ENCODE peak calls at places on chromosome 18, in nine cellular contexts. W, V, Q, C, E, J, T, U and D are unnamed samples.

GRCh38 chr18:52343138-52343537 is 3.1 kb downstream of the DCC start:
- DNase-seq in T (no peak), V (no peak), C (no peak), E (no peak), U (peak), W (no peak), J (no peak), Q (no peak), D (no peak)

GRCh38 chr18:395481-396250 is 104.8 kb downstream of the COLEC12 start:
- DNase-seq in T (no peak), C (no peak), E (peak), V (no peak), U (peak), Q (peak), W (no peak), J (no peak), D (peak)

GRCh38 chr18:22171839-22172582 is 2.6 kb downstream of the GATA6 start:
- DNase-seq in W (no peak), U (no peak), V (peak), T (no peak), J (peak), E (peak), Q (peak), C (no peak), D (no peak)

GRCh38 chr18:906416-907170 is 1.9 kb downstream of the ADCYAP1 start:
- DNase-seq in C (no peak), W (no peak), J (no peak), V (no peak), Q (peak), E (no peak), T (no peak), U (no peak), D (no peak)

GRCh38 chr18:57542126-57542525 is 44.4 kb downstream of the FECH start:
- DNase-seq in W (no peak), E (peak), C (no peak), Q (no peak), V (no peak), U (peak), T (no peak), J (no peak), D (no peak)

GRCh38 chr18:59002974-59003594 is 136.6 kb upstream of the SEC11C start:
- DNase-seq in E (no peak), V (no peak), W (no peak), C (no peak), U (no peak), J (no peak), Q (no peak), T (no peak), D (no peak)

GRCh38 chr18:59885579-59886163 is 14.1 kb upstream of the PMAIP1 start:
- DNase-seq in Q (no peak), E (peak), W (no peak), V (no peak), J (no peak), T (no peak), C (no peak), U (peak), D (no peak)

GRCh38 chr18:62741118-62741566 is 25.8 kb downstream of the PHLPP1 start:
- DNase-seq in V (peak), W (no peak), U (peak), C (no peak), Q (no peak), E (peak), J (no peak), T (no peak), D (peak)

GRCh38 chr18:45464619-45465018 is 150.7 kb upstream of the SLC14A2 start:
- DNase-seq in V (no peak), T (no peak), C (no peak), J (no peak), E (no peak), W (no peak), U (no peak), Q (peak), D (no peak)

GRCh38 chr18:23071285-23071684 is 64.0 kb upstream of the CABLES1 start:
- DNase-seq in V (peak), J (no peak), Q (peak), T (peak), E (peak), C (no peak), W (peak), U (no peak), D (peak)

GRCh38 chr18:4704766-4705165 is 249.7 kb upstream of the DLGAP1 start:
- DNase-seq in J (no peak), V (no peak), T (no peak), U (no peak), W (no peak), E (no peak), Q (no peak), C (no peak), D (no peak)

GRCh38 chr18:48844271-48844670 is 106.5 kb downstream of the SMAD7 start:
- DNase-seq in E (no peak), T (no peak), J (no peak), W (no peak), Q (no peak), C (no peak), U (no peak), V (no peak), D (no peak)

GRCh38 chr18:26894426-26894825 is 28.9 kb upstream of the AQP4 start:
- DNase-seq in J (no peak), W (no peak), V (no peak), U (no peak), Q (no peak), T (no peak), C (no peak), E (no peak), D (no peak)

GRCh38 chr18:9017900-9018217 is 84.6 kb upstream of the NDUFV2 start:
- DNase-seq in E (no peak), J (no peak), T (no peak), C (peak), Q (no peak), V (no peak), U (peak), W (no peak), D (no peak)

GRCh38 chr18:74310411-74310810 is 5.2 kb upstream of the C18orf63 start:
- DNase-seq in C (no peak), T (no peak), E (peak), Q (peak), V (no peak), W (no peak), J (no peak), U (peak), D (no peak)

GRCh38 chr18:50651334-50651733 is 91.4 kb downstream of the MAPK4 start:
- DNase-seq in C (no peak), T (no peak), W (no peak), E (peak), U (no peak), J (no peak), V (no peak), Q (no peak), D (no peak)

GRCh38 chr18:47334966-47335365 is 83.5 kb upstream of the SKOR2 start:
- DNase-seq in J (no peak), V (no peak), W (no peak), C (no peak), U (no peak), Q (no peak), E (no peak), T (no peak), D (no peak)

GRCh38 chr18:21179590-21180220 is 62.3 kb upstream of the GREB1L start:
- DNase-seq in V (peak), W (peak), Q (peak), C (no peak), J (peak), T (peak), U (peak), E (peak), D (peak)

GRCh38 chr18:75293591-75293990 is 83.0 kb downstream of the TSHZ1 start:
- DNase-seq in U (no peak), V (no peak), T (no peak), E (no peak), Q (no peak), J (no peak), C (no peak), W (peak), D (no peak)

GRCh38 chr18:45081579-45082181 is 401.0 kb downstream of the SETBP1 start:
- DNase-seq in C (no peak), E (peak), U (no peak), Q (no peak), V (no peak), T (no peak), W (no peak), J (no peak), D (no peak)

GRCh38 chr18:61735564-61736102 is 157.2 kb downstream of the RNF152 start:
- DNase-seq in U (no peak), E (no peak), V (peak), Q (peak), C (no peak), J (no peak), W (no peak), T (no peak), D (no peak)

GRCh38 chr18:76821875-76822509 is 365 bp upstream of the ZNF236 start:
- DNase-seq in T (peak), C (no peak), Q (peak), V (peak), J (peak), U (peak), W (peak), E (peak), D (peak)

GRCh38 chr18:76130845-76131244 is 364.2 kb downstream of the ZNF516 start:
- DNase-seq in U (no peak), T (no peak), E (no peak), C (no peak), V (no peak), J (no peak), Q (peak), W (no peak), D (no peak)

GRCh38 chr18:10169064-10169562 is 255.3 kb downstream of the VAPA start:
- DNase-seq in Q (no peak), T (no peak), E (peak), U (peak), J (no peak), V (peak), C (no peak), W (no peak), D (peak)

DNA sequence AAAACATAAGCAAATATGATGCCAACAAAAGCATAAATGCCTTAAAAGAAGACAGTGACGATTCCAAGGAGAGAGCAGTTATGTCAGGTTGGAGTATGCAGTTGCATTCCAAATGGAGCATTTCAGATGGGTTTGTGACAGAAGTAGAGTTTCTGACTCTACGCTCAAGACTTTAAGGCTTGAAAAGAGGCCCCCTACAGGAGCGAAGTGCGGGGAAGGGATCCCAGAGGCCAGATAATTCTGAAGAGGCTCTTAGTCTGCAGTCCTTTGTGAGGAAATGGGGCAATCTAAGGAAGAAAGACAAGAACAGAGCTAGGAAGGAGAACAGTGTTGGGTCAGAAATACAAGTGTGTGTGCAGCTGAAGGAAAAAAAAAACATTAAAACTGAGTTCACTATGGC is 95.5 kb downstream of the ZNF521 start:
- DNase-seq in C (no peak), Q (no peak), W (no peak), E (no peak), V (no peak), J (no peak), T (no peak), U (no peak), D (no peak)
- TF ChIP-seq CTCF in C (no peak), Q (no peak), W (no peak), E (no peak), V (no peak), J (no peak), T (no peak), U (no peak), D (no peak)

GRCh38 chr18:35215026-35215425 is 25.8 kb upstream of the ZNF397 start:
- DNase-seq in C (no peak), W (no peak), J (no peak), Q (no peak), T (no peak), V (no peak), E (no peak), U (no peak), D (no peak)
- H3K27ac ChIP-seq in C (no peak), W (no peak), J (no peak), Q (no peak), T (no peak), V (no peak), E (no peak), U (no peak), D (no peak)

GRCh38 chr18:31040982-31041345 is 1.6 kb downstream of the DSC3 start:
- DNase-seq in E (peak), V (no peak), Q (no peak), T (no peak), J (no peak), U (peak), W (no peak), C (no peak), D (peak)
- H3K4me3 ChIP-seq in E (peak), V (no peak), Q (no peak), T (no peak), J (no peak), U (peak), W (no peak), C (peak), D (peak)

GRCh38 chr18:7735194-7735593 is 168.1 kb downstream of the PTPRM start:
- DNase-seq in E (no peak), J (no peak), T (no peak), W (no peak), Q (no peak), C (no peak), U (no peak), V (no peak), D (no peak)
- TF ChIP-seq CTCF in E (peak), J (no peak), T (no peak), W (no peak), Q (no peak), C (no peak), U (peak), V (peak), D (no peak)